ENCODE peak calls at places on chromosome 18, in seven cellular contexts. O, H, G, J, N, Q and V are unnamed samples.

GRCh38 chr18:22470141-22470510 is 52.4 kb upstream of the CTAGE1 start:
- DNase-seq in O (no peak), H (no peak), G (no peak), J (no peak), N (no peak), Q (no peak), V (no peak)

GRCh38 chr18:43935051-43935412 is 657.7 kb upstream of the SYT4 start:
- DNase-seq in O (no peak), H (no peak), G (no peak), J (no peak), N (no peak), Q (no peak), V (no peak)

GRCh38 chr18:60950634-60951033 is 382.6 kb upstream of the CDH20 start:
- DNase-seq in O (no peak), H (no peak), G (no peak), J (no peak), N (no peak), Q (no peak), V (no peak)

GRCh38 chr18:58608216-58608615 is 20.7 kb downstream of the ALPK2 start:
- DNase-seq in O (no peak), H (no peak), G (peak; percentile 41), J (no peak), N (no peak), Q (no peak), V (no peak)

GRCh38 chr18:26685438-26686173 is 137.3 kb upstream of the KCTD1 start:
- DNase-seq in O (no peak), H (no peak), G (no peak), J (no peak), N (no peak), Q (no peak), V (no peak)

GRCh38 chr18:79798999-79799370 is 1.2 kb downstream of the KCNG2 start:
- DNase-seq in O (no peak), H (no peak), G (peak; percentile 16), J (no peak), N (no peak), Q (no peak), V (no peak)

GRCh38 chr18:46407471-46408166 is 249.4 kb downstream of the LOXHD1 start:
- DNase-seq in O (no peak), H (no peak), G (no peak), J (no peak), N (no peak), Q (no peak), V (no peak)

GRCh38 chr18:58593930-58594329 is 35.0 kb downstream of the ALPK2 start:
- DNase-seq in O (no peak), H (no peak), G (no peak), J (no peak), N (no peak), Q (no peak), V (no peak)

GRCh38 chr18:6781846-6782245 is 52.3 kb downstream of the ARHGAP28 start:
- DNase-seq in O (no peak), H (no peak), G (no peak), J (no peak), N (no peak), Q (no peak), V (no peak)

GRCh38 chr18:77068321-77068841 is 64.2 kb downstream of the MBP start:
- DNase-seq in O (no peak), H (no peak), G (no peak), J (no peak), N (no peak), Q (no peak), V (no peak)

GRCh38 chr18:51168960-51169662 is 28.4 kb downstream of the MEX3C start:
- DNase-seq in O (no peak), H (no peak), G (no peak), J (no peak), N (no peak), Q (no peak), V (no peak)

GRCh38 chr18:46632401-46633089 is 24.5 kb downstream of the LOXHD1 start:
- DNase-seq in O (no peak), H (no peak), G (no peak), J (no peak), N (no peak), Q (no peak), V (no peak)

GRCh38 chr18:12377556-12378553 is 828 bp upstream of the AFG3L2 start:
- DNase-seq in O (no peak), H (no peak), G (peak; percentile 51), J (no peak), N (no peak), Q (no peak), V (no peak)

GRCh38 chr18:76668119-76668518 is 154.2 kb upstream of the ZNF236 start:
- DNase-seq in O (no peak), H (no peak), G (no peak), J (no peak), N (no peak), Q (no peak), V (no peak)

GRCh38 chr18:35933982-35934381 is 38.5 kb upstream of the RMP24 start:
- DNase-seq in O (no peak), H (no peak), G (peak; percentile 58), J (no peak), N (no peak), Q (no peak), V (no peak)

GRCh38 chr18:13369353-13369752 is 150.8 kb downstream of the LDLRAD4 start:
- DNase-seq in O (no peak), H (no peak), G (no peak), J (no peak), N (no peak), Q (no peak), V (no peak)